ENCODE peak calls at places on chromosome 18, in five cellular contexts. E, M, K, I and L are unnamed samples.

GRCh38 chr18:80194874-80195570 is 52.3 kb downstream of the PARD6G start:
- DNase-seq in E (no peak), M (no peak), K (no peak), I (no peak), L (no peak)

GRCh38 chr18:44061438-44061837 is 619.2 kb upstream of the SETBP1 start:
- DNase-seq in E (no peak), M (no peak), K (no peak), I (no peak), L (no peak)

GRCh38 chr18:12861637-12862036 is 22.4 kb downstream of the PTPN2 start:
- DNase-seq in E (no peak), M (no peak), K (no peak), I (no peak), L (no peak)

GRCh38 chr18:8990276-8991031 is 112.0 kb upstream of the NDUFV2 start:
- DNase-seq in E (no peak), M (no peak), K (no peak), I (no peak), L (no peak)

GRCh38 chr18:79394438-79395307 is 1.1 kb upstream of the NFATC1 start:
- DNase-seq in E (peak), M (no peak), K (peak), I (peak), L (no peak)

GRCh38 chr18:6236258-6236657 is 178.5 kb downstream of the L3MBTL4 start:
- DNase-seq in E (no peak), M (no peak), K (no peak), I (no peak), L (no peak)

GRCh38 chr18:77042583-77042982 is 90.0 kb downstream of the MBP start:
- DNase-seq in E (peak), M (no peak), K (no peak), I (no peak), L (no peak)

GRCh38 chr18:33839452-33840225 is 261.6 kb downstream of the ASXL3 start:
- DNase-seq in E (no peak), M (no peak), K (peak), I (no peak), L (no peak)

GRCh38 chr18:45357681-45358470 is 257.4 kb upstream of the SLC14A2 start:
- DNase-seq in E (no peak), M (no peak), K (no peak), I (no peak), L (no peak)

GRCh38 chr18:31486165-31486564 is 11.8 kb upstream of the DSG2 start:
- DNase-seq in E (no peak), M (no peak), K (no peak), I (no peak), L (no peak)

GRCh38 chr18:46439037-46439436 is 218.0 kb downstream of the LOXHD1 start:
- DNase-seq in E (no peak), M (no peak), K (no peak), I (no peak), L (no peak)

GRCh38 chr18:75958683-75959082 is 531.2 kb upstream of the SMIM21 start:
- DNase-seq in E (no peak), M (no peak), K (no peak), I (no peak), L (no peak)

GRCh38 chr18:32086866-32087265 is 4.8 kb upstream of the RNF138 start:
- DNase-seq in E (no peak), M (peak), K (peak), I (no peak), L (no peak)

GRCh38 chr18:32803571-32803970 is 30.7 kb upstream of the KLHL14 start:
- DNase-seq in E (no peak), M (no peak), K (no peak), I (no peak), L (no peak)